ENCODE peak calls at places on chromosomes 7 and 10, in ten cellular contexts. S is omental fat pad, P is nephron progenitor cell, B is fibroblast of pulmonary artery, C is ovary, H is WTC11, E is fibroblast of lung, R is GM12878, L is keratinocyte, W is GM23338. U is an unnamed sample.

GRCh38 chr10:112791447-112791846 is 158.6 kb upstream of the TCF7L2 start:
- DNase-seq in E (no peak), B (no peak), P (no peak), S (no peak), W (no peak), R (no peak), H (no peak), C (no peak), L (no peak), U (no peak)

GRCh38 chr10:11515596-11516418 is 95.6 kb downstream of the USP6NL start:
- DNase-seq in W (peak; percentile 74), S (no peak), B (peak; percentile 83), E (peak; percentile 45), C (no peak), H (peak; percentile 41), P (no peak), L (peak; percentile 21), R (peak; percentile 67), U (no peak)

GRCh38 chr7:137953043-137953691 is 48.7 kb downstream of the CREB3L2 start:
- DNase-seq in B (no peak), L (no peak), E (peak; percentile 96), H (no peak), W (peak; percentile 45), C (no peak), S (no peak), P (no peak), R (no peak), U (no peak)

GRCh38 chr7:20778063-20778721 is 8.5 kb downstream of the SP8 start:
- DNase-seq in E (no peak), P (peak; percentile 86), S (no peak), L (no peak), B (peak; percentile 35), R (no peak), H (peak; percentile 86), C (no peak), W (peak; percentile 88), U (peak; percentile 90)

GRCh38 chr7:2982831-2983230 is 60.8 kb downstream of the CARD11 start:
- DNase-seq in E (no peak), P (no peak), W (no peak), C (no peak), B (no peak), R (no peak), H (no peak), S (no peak), L (no peak), U (no peak)

GRCh38 chr7:134694299-134694698 is 47.6 kb downstream of the BPGM start:
- DNase-seq in R (no peak), B (no peak), P (peak; percentile 17), W (peak; percentile 89), L (no peak), E (no peak), C (no peak), H (peak; percentile 78), S (no peak), U (no peak)

GRCh38 chr7:23490357-23491131 is 20.3 kb upstream of the IGF2BP3 start:
- DNase-seq in E (peak; percentile 25), L (no peak), W (no peak), B (peak; percentile 38), H (peak; percentile 24), P (no peak), C (peak; percentile 46), S (no peak), R (no peak), U (no peak)

GRCh38 chr10:48451969-48452878 is 145.7 kb downstream of the MAPK8 start:
- DNase-seq in C (no peak), B (no peak), E (no peak), P (no peak), R (no peak), L (no peak), S (no peak), W (no peak), H (no peak), U (no peak)

GRCh38 chr10:123252779-123253178 is 98.6 kb downstream of the BUB3 start:
- DNase-seq in C (no peak), E (no peak), H (no peak), S (no peak), W (no peak), P (no peak), B (no peak), R (no peak), L (no peak), U (no peak)

GRCh38 chr10:86305521-86305920 is 61.1 kb downstream of the GRID1 start:
- DNase-seq in C (no peak), L (no peak), H (no peak), P (no peak), W (no peak), S (no peak), E (no peak), R (no peak), B (no peak), U (no peak)

GRCh38 chr10:92757720-92758119 is 68.0 kb downstream of the HHEX start:
- DNase-seq in B (no peak), R (no peak), S (no peak), H (no peak), C (no peak), L (no peak), W (no peak), P (no peak), E (no peak), U (no peak)

DNA sequence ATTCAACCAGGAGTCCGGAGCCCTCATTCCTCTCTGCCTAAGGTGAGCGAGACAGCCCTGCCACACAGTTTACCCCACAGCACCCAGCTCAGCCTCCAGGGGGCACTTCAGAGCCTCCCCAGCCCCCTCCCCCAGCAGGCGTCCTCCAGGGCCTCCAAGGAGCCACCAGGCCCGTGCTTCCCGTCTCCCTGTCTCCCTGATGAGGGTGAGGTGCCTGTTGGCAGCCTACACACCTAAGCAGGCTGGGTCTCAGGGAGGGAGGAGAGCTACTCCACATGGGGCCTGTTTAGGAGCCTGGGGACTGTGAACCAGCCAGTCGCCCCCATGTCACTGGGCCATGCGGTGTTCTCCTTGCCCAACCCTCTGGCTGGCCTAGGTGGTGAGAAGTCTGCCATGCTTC is 28.9 kb upstream of the TRIM8 start:
- DNase-seq in S (no peak), B (no peak), E (no peak), H (peak; percentile 77), W (peak; percentile 80), P (peak; percentile 45), R (no peak), L (no peak), C (no peak), U (peak; percentile 45)
- TF ChIP-seq CTCF in S (no peak), B (peak; percentile 29), E (peak; percentile 20), H (peak; percentile 43), W (peak; percentile 87), P (peak; percentile 36), R (peak; percentile 23), L (peak; percentile 46), C (no peak), U (no peak)

DNA sequence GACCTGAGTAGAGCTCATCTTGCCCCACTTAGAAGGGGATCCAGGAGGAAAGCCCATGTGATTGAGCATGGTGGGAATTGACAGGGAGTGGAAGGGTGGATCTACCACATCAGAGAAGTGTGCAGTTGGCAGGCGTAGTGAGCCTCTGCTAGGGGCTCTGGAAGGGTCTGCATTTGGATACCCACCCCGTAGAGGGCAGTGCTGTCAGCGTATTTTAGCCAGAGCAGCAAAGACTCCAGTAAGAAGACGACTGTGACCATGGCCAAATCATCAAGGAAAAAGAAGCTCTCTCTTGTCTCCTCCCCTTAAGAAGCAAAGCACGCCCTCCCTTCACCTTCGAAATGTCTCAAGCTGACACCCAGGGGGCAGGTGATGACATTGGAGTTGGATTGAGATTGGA is 68.8 kb upstream of the INHBA start:
- DNase-seq in H (peak; percentile 47), B (no peak), P (no peak), E (no peak), R (no peak), W (peak; percentile 64), S (no peak), C (no peak), L (no peak), U (no peak)
- TF ChIP-seq CTCF in H (peak; percentile 26), B (no peak), P (no peak), E (no peak), R (no peak), W (peak; percentile 70), S (no peak), C (no peak), L (no peak), U (no peak)

GRCh38 chr7:130869918-130870317 is 135.9 kb upstream of the KLF14 start:
- DNase-seq in W (no peak), B (no peak), H (no peak), L (no peak), P (no peak), C (no peak), S (no peak), E (no peak), R (no peak), U (no peak)

GRCh38 chr7:130868150-130868549 is 134.1 kb upstream of the KLF14 start:
- DNase-seq in P (no peak), B (no peak), R (no peak), C (no peak), E (no peak), S (no peak), H (no peak), W (no peak), L (no peak), U (no peak)

GRCh38 chr7:130867581-130868136 is 133.7 kb upstream of the KLF14 start:
- DNase-seq in H (no peak), S (no peak), L (no peak), P (no peak), W (no peak), C (no peak), B (no peak), E (no peak), R (no peak), U (no peak)

GRCh38 chr7:130867039-130867438 is 133.0 kb upstream of the KLF14 start:
- DNase-seq in W (no peak), P (no peak), E (no peak), R (no peak), L (no peak), B (no peak), H (no peak), C (no peak), S (no peak), U (no peak)

DNA sequence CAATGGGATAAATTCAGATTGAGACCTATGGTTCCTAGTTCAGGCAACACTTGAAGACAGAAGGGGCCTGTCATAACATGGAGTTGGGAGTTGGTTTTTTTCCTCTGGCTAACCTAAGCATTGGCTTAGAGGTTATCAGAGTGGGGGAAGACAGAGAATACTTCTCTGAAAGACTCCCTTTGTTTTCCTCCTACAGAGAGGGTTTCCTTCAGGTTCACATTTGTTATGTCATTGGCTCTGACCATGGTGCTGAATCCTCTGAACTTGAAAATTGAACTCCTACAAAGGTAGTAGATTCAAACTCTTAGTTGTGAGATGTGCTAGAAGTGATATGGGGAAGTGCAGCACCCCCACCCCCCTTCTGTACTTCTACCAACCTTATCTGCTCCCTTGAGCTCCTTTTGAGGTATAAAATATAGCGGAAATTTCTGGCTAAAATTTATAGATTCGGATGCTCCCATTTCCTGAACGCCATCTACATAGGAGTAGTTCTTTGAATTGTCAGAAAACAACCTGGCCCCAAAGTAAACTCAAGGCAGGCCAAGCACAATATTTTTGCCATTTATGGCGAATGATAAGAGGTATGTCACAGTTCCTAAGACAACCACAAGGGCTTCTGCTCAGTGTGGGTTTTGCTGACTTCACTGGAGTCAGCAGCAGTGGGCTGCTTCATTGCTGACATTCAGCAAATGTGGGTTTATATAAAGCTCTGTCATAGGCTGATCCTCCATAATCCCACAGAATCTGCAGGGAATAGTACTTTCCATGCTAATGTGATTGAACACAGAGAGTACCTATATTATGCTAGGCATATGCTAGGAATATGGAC is 131.6 kb upstream of the KLF14 start:
- DNase-seq in H (no peak), L (no peak), S (no peak), R (no peak), B (peak; percentile 63), W (peak; percentile 83), C (no peak), E (peak; percentile 44), P (peak; percentile 51), U (no peak)
- TF ChIP-seq CTCF in H (no peak), L (no peak), S (no peak), R (no peak), B (no peak), W (no peak), C (no peak), E (no peak), P (no peak), U (no peak)

GRCh38 chr7:43799605-43800004 is 41.1 kb downstream of the BLVRA start:
- DNase-seq in P (no peak), H (no peak), E (no peak), W (no peak), S (no peak), L (peak; percentile 11), R (no peak), B (peak; percentile 5), C (no peak), U (no peak)
- TF ChIP-seq CTCF in P (no peak), H (no peak), E (no peak), W (peak; percentile 38), S (no peak), L (peak; percentile 51), R (peak; percentile 21), B (no peak), C (no peak), U (no peak)

U was measured in glutamatergic neuron.